ENCODE peak calls at places on chromosomes 11 and 22, in ten cellular contexts. N is epithelial cell of esophagus, S is heart left ventricle, K is adrenal gland, F is psoas muscle, R is fibroblast of lung, A is chondrocyte, B is sigmoid colon, C is mesothelial cell of epicardium, M is tibial artery. G is an unnamed sample.
A peak's percentile ranks its signal among the peaks of the same experiment; 100 is the strongest.

GRCh38 chr22:46046299-46046685 is 69.3 kb upstream of the WNT7B start:
- DNase-seq in N (no peak), S (no peak), K (no peak), F (no peak), R (no peak), A (peak; percentile 56), B (peak; percentile 66), C (no peak), M (no peak), G (no peak)

GRCh38 chr22:32562396-32562795 is 87.8 kb downstream of the FBXO7 start:
- DNase-seq in N (no peak), S (peak; percentile 46), K (no peak), F (no peak), R (no peak), A (no peak), B (peak; percentile 62), C (no peak), M (no peak), G (no peak)

GRCh38 chr11:113477321-113477720 is 2.1 kb upstream of the DRD2 start:
- DNase-seq in N (no peak), S (no peak), K (no peak), F (no peak), R (no peak), A (no peak), B (no peak), C (no peak), M (no peak), G (no peak)

GRCh38 chr11:121446752-121447156 is 5.4 kb upstream of the SORL1 start:
- DNase-seq in N (no peak), S (no peak), K (no peak), F (no peak), R (peak; percentile 14), A (no peak), B (no peak), C (no peak), M (no peak), G (no peak)

GRCh38 chr11:72935705-72936104 is 121.5 kb downstream of the ATG16L2 start:
- DNase-seq in N (no peak), S (no peak), K (no peak), F (no peak), R (no peak), A (no peak), B (no peak), C (no peak), M (no peak), G (no peak)

GRCh38 chr11:124194696-124195418 is 11.7 kb downstream of the OR10D3 start:
- DNase-seq in N (peak; percentile 76), S (no peak), K (peak; percentile 73), F (no peak), R (peak; percentile 28), A (no peak), B (no peak), C (no peak), M (peak; percentile 62), G (peak; percentile 21)

GRCh38 chr11:81869337-81870065 is 864.2 kb downstream of the FAM181B start:
- DNase-seq in N (peak; percentile 60), S (no peak), K (peak; percentile 12), F (no peak), R (peak; percentile 20), A (no peak), B (no peak), C (no peak), M (no peak), G (no peak)

GRCh38 chr11:77503006-77503405 is 29.1 kb upstream of the PAK1 start:
- DNase-seq in N (no peak), S (no peak), K (no peak), F (no peak), R (peak; percentile 45), A (no peak), B (no peak), C (no peak), M (no peak), G (peak; percentile 30)

GRCh38 chr11:9273430-9274336 is 8.5 kb upstream of the DENND5A start:
- DNase-seq in N (peak; percentile 64), S (no peak), K (no peak), F (no peak), R (peak; percentile 43), A (peak; percentile 24), B (no peak), C (no peak), M (no peak), G (no peak)

GRCh38 chr11:15097411-15097810 is 17.3 kb upstream of the INSC start:
- DNase-seq in N (peak; percentile 20), S (no peak), K (no peak), F (no peak), R (no peak), A (no peak), B (no peak), C (no peak), M (no peak), G (no peak)

GRCh38 chr11:2320591-2321310 is 18.9 kb downstream of the TSPAN32 start:
- DNase-seq in N (no peak), S (no peak), K (no peak), F (no peak), R (no peak), A (no peak), B (no peak), C (no peak), M (no peak), G (no peak)

GRCh38 chr22:19105867-19106802 is 16.1 kb downstream of the DGCR2 start:
- DNase-seq in N (no peak), S (no peak), K (no peak), F (no peak), R (no peak), A (peak; percentile 48), B (peak; percentile 68), C (no peak), M (no peak), G (no peak)

GRCh38 chr22:30212363-30212995 is 34.1 kb downstream of the LIF start:
- DNase-seq in N (peak; percentile 96), S (peak; percentile 76), K (peak; percentile 97), F (peak; percentile 69), R (peak; percentile 97), A (peak; percentile 28), B (peak; percentile 82), C (no peak), M (peak; percentile 81), G (peak; percentile 83)

GRCh38 chr11:16738949-16739262 is 459 bp downstream of the C11orf58 start:
- DNase-seq in N (no peak), S (no peak), K (no peak), F (no peak), R (no peak), A (no peak), B (no peak), C (no peak), M (no peak), G (no peak)

GRCh38 chr11:104968856-104969776 is 742 bp upstream of the CASP4 start:
- DNase-seq in N (no peak), S (peak; percentile 36), K (peak; percentile 45), F (peak; percentile 40), R (peak; percentile 4), A (no peak), B (no peak), C (no peak), M (peak; percentile 33), G (peak; percentile 48)

GRCh38 chr11:70415642-70416395 is 17.5 kb downstream of the CTTN start:
- DNase-seq in N (no peak), S (no peak), K (no peak), F (no peak), R (peak; percentile 25), A (peak; percentile 76), B (no peak), C (no peak), M (no peak), G (peak; percentile 38)

GRCh38 chr11:1782026-1782696 is 18.4 kb upstream of the CTSD start:
- DNase-seq in N (no peak), S (no peak), K (no peak), F (no peak), R (no peak), A (peak; percentile 83), B (no peak), C (no peak), M (no peak), G (no peak)

DNA sequence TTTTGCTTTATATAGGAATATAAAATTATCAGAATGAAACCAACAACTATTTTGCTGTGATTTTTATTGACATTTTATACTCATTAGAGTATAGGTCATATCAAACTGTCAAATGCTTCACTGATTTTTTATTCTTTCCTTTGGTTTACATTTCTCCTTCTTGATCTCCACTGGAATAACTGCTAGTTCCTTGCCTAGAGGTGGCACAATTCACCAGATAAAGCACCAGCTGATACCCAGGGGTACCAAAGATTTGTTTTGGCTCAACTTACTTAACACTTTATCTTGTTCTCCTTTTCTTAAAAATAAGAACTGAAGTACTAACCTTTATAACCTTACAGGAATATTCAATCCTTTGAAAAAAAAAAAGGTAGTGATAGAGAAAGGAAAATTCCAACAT is 725.1 kb upstream of the CHORDC1 start:
- DNase-seq in N (no peak), S (no peak), K (no peak), F (no peak), R (no peak), A (no peak), B (no peak), C (no peak), M (no peak), G (no peak)
- TF ChIP-seq CTCF in N (no peak), S (no peak), K (no peak), F (no peak), R (no peak), A (peak; percentile 76), B (no peak), C (no peak), M (no peak), G (no peak)

GRCh38 chr11:43557553-43558031 is 122.9 kb upstream of the HSD17B12 start:
- DNase-seq in N (no peak), S (no peak), K (no peak), F (no peak), R (no peak), A (no peak), B (no peak), C (no peak), M (no peak), G (no peak)
- TF ChIP-seq CTCF in N (peak; percentile 26), S (peak; percentile 32), K (peak; percentile 26), F (peak; percentile 19), R (peak; percentile 28), A (peak; percentile 68), B (no peak), C (no peak), M (peak; percentile 12), G (peak; percentile 50)

GRCh38 chr11:60634151-60634550 is 65.3 kb upstream of the MS4A8 start:
- DNase-seq in N (no peak), S (no peak), K (peak; percentile 1), F (no peak), R (no peak), A (no peak), B (no peak), C (no peak), M (no peak), G (no peak)
- TF ChIP-seq CTCF in N (no peak), S (peak; percentile 5), K (no peak), F (no peak), R (no peak), A (peak; percentile 39), B (no peak), C (peak; percentile 31), M (no peak), G (peak; percentile 33)

GRCh38 chr11:61659413-61660196 is 20.6 kb upstream of the DAGLA start:
- DNase-seq in N (no peak), S (no peak), K (no peak), F (no peak), R (no peak), A (no peak), B (no peak), C (no peak), M (no peak), G (no peak)
- TF ChIP-seq CTCF in N (no peak), S (no peak), K (no peak), F (no peak), R (no peak), A (no peak), B (no peak), C (no peak), M (no peak), G (no peak)

G was measured in HFFc6.